ENCODE peak calls at places on chromosomes 6 and 20, in nine cellular contexts. J is cardiac muscle cell, L is endothelial cell of umbilical vein, Q is GM23338, U is mesendoderm, N is PC-9, S is pancreas, P is right cardiac atrium, W is ovary. C is an unnamed sample.

GRCh38 chr20:34706022-34706875 is 2.1 kb downstream of the TP53INP2 start:
- DNase-seq in J (no peak), L (no peak), Q (no peak), U (no peak), N (no peak), S (no peak), P (no peak), W (no peak), C (no peak)

GRCh38 chr20:858011-858410 is 24.5 kb downstream of the FAM110A start:
- DNase-seq in J (no peak), L (no peak), Q (no peak), U (no peak), N (no peak), S (no peak), P (no peak), W (no peak), C (no peak)

GRCh38 chr6:20400476-20401402 is 940 bp upstream of the E2F3 start:
- DNase-seq in J (peak; percentile 81), L (peak; percentile 67), Q (peak; percentile 84), U (peak; percentile 18), N (peak; percentile 55), S (peak; percentile 7), P (peak; percentile 67), W (no peak), C (peak; percentile 83)

GRCh38 chr6:37582309-37582708 is 82.6 kb upstream of the CCDC167 start:
- DNase-seq in J (peak; percentile 28), L (no peak), Q (peak; percentile 63), U (peak; percentile 34), N (peak; percentile 80), S (no peak), P (no peak), W (no peak), C (no peak)

GRCh38 chr20:2640260-2640659 is 12.2 kb upstream of the NOP56 start:
- DNase-seq in J (no peak), L (no peak), Q (no peak), U (no peak), N (no peak), S (no peak), P (no peak), W (no peak), C (no peak)

GRCh38 chr6:168313371-168314028 is 6.1 kb downstream of the DACT2 start:
- DNase-seq in J (no peak), L (no peak), Q (peak; percentile 78), U (no peak), N (no peak), S (no peak), P (no peak), W (no peak), C (no peak)

GRCh38 chr6:11241793-11242201 is 9.3 kb upstream of the NEDD9 start:
- DNase-seq in J (peak; percentile 78), L (peak; percentile 41), Q (peak; percentile 89), U (peak; percentile 85), N (no peak), S (peak; percentile 69), P (peak; percentile 87), W (peak; percentile 77), C (peak; percentile 83)

GRCh38 chr20:38298768-38299288 is 5.1 kb upstream of the BPI start:
- DNase-seq in J (no peak), L (peak; percentile 31), Q (no peak), U (no peak), N (no peak), S (peak; percentile 17), P (peak; percentile 91), W (peak; percentile 93), C (peak; percentile 78)

GRCh38 chr6:132919476-132919875 is 105.1 kb downstream of the RPS12 start:
- DNase-seq in J (peak; percentile 57), L (peak; percentile 72), Q (peak; percentile 5), U (no peak), N (peak; percentile 82), S (peak; percentile 13), P (peak; percentile 78), W (peak; percentile 81), C (peak; percentile 76)

GRCh38 chr6:114634016-114634415 is 291.2 kb upstream of the HS3ST5 start:
- DNase-seq in J (no peak), L (no peak), Q (no peak), U (no peak), N (no peak), S (no peak), P (no peak), W (no peak), C (no peak)

GRCh38 chr6:169421890-169422289 is 168.2 kb upstream of the THBS2 start:
- DNase-seq in J (no peak), L (no peak), Q (no peak), U (no peak), N (no peak), S (no peak), P (no peak), W (no peak), C (no peak)

GRCh38 chr20:54668271-54669053 is 193.1 kb downstream of the DOK5 start:
- DNase-seq in J (peak; percentile 58), L (peak; percentile 34), Q (peak; percentile 69), U (peak; percentile 47), N (no peak), S (no peak), P (no peak), W (no peak), C (no peak)

GRCh38 chr6:108999428-108999827 is 95.2 kb downstream of the SESN1 start:
- DNase-seq in J (no peak), L (no peak), Q (no peak), U (no peak), N (no peak), S (no peak), P (no peak), W (no peak), C (no peak)

GRCh38 chr6:109002100-109002697 is 92.4 kb downstream of the SESN1 start:
- DNase-seq in J (no peak), L (no peak), Q (no peak), U (no peak), N (no peak), S (no peak), P (no peak), W (no peak), C (no peak)

GRCh38 chr6:108998460-108998859 is 96.2 kb downstream of the SESN1 start:
- DNase-seq in J (no peak), L (no peak), Q (no peak), U (no peak), N (no peak), S (no peak), P (no peak), W (no peak), C (no peak)

GRCh38 chr6:109001554-109001953 is 93.1 kb downstream of the SESN1 start:
- DNase-seq in J (no peak), L (no peak), Q (no peak), U (no peak), N (no peak), S (no peak), P (no peak), W (no peak), C (no peak)

DNA sequence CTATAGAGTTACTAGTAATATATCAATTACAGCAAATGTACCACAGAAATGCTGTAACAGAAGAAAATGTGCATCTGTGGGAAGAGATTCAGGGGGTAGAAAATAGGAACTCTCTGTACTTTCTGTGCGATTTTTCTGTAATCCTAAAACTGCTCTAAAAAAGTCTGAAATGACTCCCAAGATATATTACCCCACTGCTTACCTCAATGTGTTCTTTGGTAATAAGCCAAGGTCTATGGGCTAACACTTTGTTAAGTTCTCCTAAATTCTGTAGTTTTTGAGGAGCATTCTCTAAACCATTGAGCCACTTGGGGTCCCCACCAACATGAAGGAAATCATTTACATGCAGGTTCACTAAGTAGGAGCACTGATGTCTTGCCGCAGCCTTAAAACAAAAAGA is 94.4 kb downstream of the SESN1 start:
- DNase-seq in J (no peak), L (no peak), Q (no peak), U (no peak), N (no peak), S (no peak), P (no peak), W (no peak), C (no peak)
- H3K4me1 ChIP-seq in J (peaks cover 6% of the 10 kb centered on the region), L (no peaks in the 10 kb centered on the region), Q (no peaks in the 10 kb centered on the region), U (no peaks in the 10 kb centered on the region), N (peaks cover 16% of the 10 kb centered on the region), S (peaks cover 42% of the 10 kb centered on the region), P (peaks cover 1% of the 10 kb centered on the region), W (peaks cover 4% of the 10 kb centered on the region), C (peaks cover 19% of the 10 kb centered on the region)

DNA sequence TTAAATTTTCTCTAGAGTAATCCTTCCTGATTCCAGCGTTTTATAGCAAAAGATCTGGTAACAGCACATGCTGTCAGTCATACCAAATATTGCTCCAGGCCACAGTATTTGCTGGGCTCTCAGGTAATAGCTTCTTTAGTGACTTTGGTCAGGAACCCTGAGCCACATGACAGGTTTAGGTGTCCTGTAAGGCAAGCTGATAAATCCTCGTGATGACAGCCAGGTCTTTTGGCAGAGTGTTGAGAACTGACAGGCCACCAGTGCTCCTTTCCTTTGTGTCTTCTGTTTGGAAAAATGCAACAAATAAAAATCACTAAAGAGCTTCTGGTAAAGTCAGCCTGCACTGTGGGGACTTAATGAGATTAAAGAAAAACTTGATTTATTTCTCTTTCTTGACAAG is 34.6 kb downstream of the PRDM13 start:
- DNase-seq in J (no peak), L (no peak), Q (no peak), U (no peak), N (no peak), S (no peak), P (no peak), W (no peak), C (no peak)
- H3K27me3 ChIP-seq in J (peaks cover 3% of the 10 kb centered on the region), L (peaks cover 19% of the 10 kb centered on the region), Q (no peaks in the 10 kb centered on the region), U (no peaks in the 10 kb centered on the region), N (no peaks in the 10 kb centered on the region), S (no peaks in the 10 kb centered on the region), P (no peaks in the 10 kb centered on the region), W (no peaks in the 10 kb centered on the region), C (peaks cover 15% of the 10 kb centered on the region)

GRCh38 chr6:137076277-137077068 is 31.7 kb upstream of the IL20RA start:
- DNase-seq in J (peak; percentile 84), L (peak; percentile 60), Q (peak; percentile 90), U (peak; percentile 92), N (peak; percentile 76), S (peak; percentile 65), P (peak; percentile 62), W (peak; percentile 49), C (peak; percentile 75)

GRCh38 chr6:137084865-137085617 is 40.3 kb upstream of the IL20RA start:
- DNase-seq in J (no peak), L (no peak), Q (no peak), U (no peak), N (no peak), S (no peak), P (no peak), W (no peak), C (no peak)

GRCh38 chr6:137084090-137084489 is 39.3 kb upstream of the IL20RA start:
- DNase-seq in J (no peak), L (no peak), Q (no peak), U (no peak), N (no peak), S (no peak), P (no peak), W (no peak), C (no peak)

GRCh38 chr6:137081997-137082396 is 37.2 kb upstream of the IL20RA start:
- DNase-seq in J (no peak), L (no peak), Q (no peak), U (no peak), N (no peak), S (no peak), P (no peak), W (no peak), C (no peak)

GRCh38 chr6:137080711-137081110 is 35.9 kb upstream of the IL20RA start:
- DNase-seq in J (no peak), L (no peak), Q (peak; percentile 19), U (no peak), N (no peak), S (no peak), P (no peak), W (no peak), C (no peak)
- H3K4me1 ChIP-seq in J (peaks cover 3% of the 10 kb centered on the region), L (no peaks in the 10 kb centered on the region), Q (no peaks in the 10 kb centered on the region), U (no peaks in the 10 kb centered on the region), N (no peaks in the 10 kb centered on the region), S (no peaks in the 10 kb centered on the region), P (no peaks in the 10 kb centered on the region), W (no peaks in the 10 kb centered on the region), C (no peaks in the 10 kb centered on the region)

GRCh38 chr20:46001498-46001897 is 7.2 kb upstream of the MMP9 start:
- DNase-seq in J (no peak), L (no peak), Q (no peak), U (no peak), N (no peak), S (no peak), P (no peak), W (no peak), C (no peak)
- H3K27me3 ChIP-seq in J (no peaks in the 10 kb centered on the region), L (peaks cover 20% of the 10 kb centered on the region), Q (no peaks in the 10 kb centered on the region), U (no peaks in the 10 kb centered on the region), N (no peaks in the 10 kb centered on the region), S (no peaks in the 10 kb centered on the region), P (peaks cover 2% of the 10 kb centered on the region), W (no peaks in the 10 kb centered on the region), C (peaks cover 78% of the 10 kb centered on the region)